ENCODE peak calls at places on chromosomes 11 and 22, in seven cellular contexts. X is DMS 273 treated with DMSO at 0.1 percent for 48 hours; P is ACHN; Q is Right ventricle myocardium superior; O is stimulated activated CD4-positive, alpha-beta T cell treated with anti-CD3 and anti-CD28 coated beads, Interleukin-12 subunit alpha, Interleukin-12 subunit beta, amount 100 ng/mL, for 4 hours; C is HS-5; L is HT1080. N is an unnamed sample.

GRCh38 chr11:79100093-79100704 is 340.6 kb downstream of the TENM4 start:
- DNase-seq in X (peak; percentile 1), P (peak; percentile 55), Q (no peak), O (no peak), C (peak; percentile 11), L (peak; percentile 57), N (peak; percentile 17)

GRCh38 chr11:100918551-100919500 is 210.8 kb downstream of the PGR start:
- DNase-seq in X (no peak), P (no peak), Q (no peak), O (no peak), C (no peak), L (no peak), N (no peak)

GRCh38 chr11:36069576-36070214 is 125.8 kb downstream of the LDLRAD3 start:
- DNase-seq in X (no peak), P (no peak), Q (no peak), O (no peak), C (no peak), L (no peak), N (no peak)

GRCh38 chr11:46180741-46181140 is 59.5 kb upstream of the PHF21A start:
- DNase-seq in X (no peak), P (no peak), Q (no peak), O (no peak), C (no peak), L (no peak), N (no peak)

GRCh38 chr11:13972033-13972910 is 9.7 kb downstream of the SPON1 start:
- DNase-seq in X (no peak), P (no peak), Q (no peak), O (no peak), C (no peak), L (no peak), N (no peak)

GRCh38 chr22:22195265-22196017 is 49.1 kb upstream of the VPREB1 start:
- DNase-seq in X (peak; percentile 38), P (peak; percentile 78), Q (peak; percentile 61), O (peak; percentile 83), C (peak; percentile 28), L (peak; percentile 48), N (peak; percentile 75)

GRCh38 chr22:46528121-46528610 is 9.3 kb downstream of the CELSR1 start:
- DNase-seq in X (no peak), P (peak; percentile 95), Q (no peak), O (no peak), C (peak; percentile 66), L (peak; percentile 99), N (no peak)

GRCh38 chr11:17703951-17704350 is 15.4 kb upstream of the MYOD1 start:
- DNase-seq in X (no peak), P (no peak), Q (no peak), O (no peak), C (no peak), L (peak; percentile 56), N (no peak)

GRCh38 chr11:131764126-131764525 is 393.7 kb downstream of the NTM start:
- DNase-seq in X (no peak), P (no peak), Q (no peak), O (no peak), C (no peak), L (no peak), N (no peak)

GRCh38 chr22:42673898-42674390 is 24.8 kb upstream of the CYB5R3 start:
- DNase-seq in X (peak; percentile 16), P (peak; percentile 20), Q (no peak), O (no peak), C (no peak), L (no peak), N (no peak)

GRCh38 chr22:32804823-32805585 is 3.5 kb downstream of the TIMP3 start:
- DNase-seq in X (no peak), P (no peak), Q (peak; percentile 44), O (no peak), C (no peak), L (no peak), N (no peak)

GRCh38 chr11:103091441-103091809 is 535 bp downstream of the DCUN1D5 start:
- DNase-seq in X (peak; percentile 35), P (peak; percentile 44), Q (peak; percentile 51), O (peak; percentile 43), C (no peak), L (peak; percentile 11), N (peak; percentile 47)

GRCh38 chr22:20396639-20397038 is 2.7 kb downstream of the ZNF74 start:
- DNase-seq in X (no peak), P (no peak), Q (no peak), O (no peak), C (no peak), L (no peak), N (no peak)

GRCh38 chr11:125949271-125950177 is 3.7 kb downstream of the VSIG10L2 start:
- DNase-seq in X (no peak), P (no peak), Q (no peak), O (no peak), C (no peak), L (no peak), N (no peak)

GRCh38 chr11:104329043-104329442 is 165.1 kb upstream of the PDGFD start:
- DNase-seq in X (no peak), P (no peak), Q (no peak), O (no peak), C (no peak), L (no peak), N (no peak)

N was measured in stimulated activated naive CD8-positive, alpha-beta T cell treated with anti-CD3 and anti-CD28 coated beads, Interleukin-15, amount 100 ng/mL, for 72 hours.